ENCODE peak calls at places on chromosome 7, in four cellular contexts. T is K562, V is IMR-90, J is A549. X is an unnamed sample.

GRCh38 chr7:117871778-117872538 is 1.3 kb downstream of the CTTNBP2 start:
- DNase-seq in J (no peak), T (no peak), V (no peak), X (peak)

GRCh38 chr7:100003711-100004661 is 11.4 kb upstream of the ZKSCAN1 start:
- DNase-seq in V (no peak), J (peak), T (no peak), X (no peak)

GRCh38 chr7:132815696-132816334 is 239.5 kb upstream of the PLXNA4 start:
- DNase-seq in V (peak), T (peak), J (no peak), X (no peak)

GRCh38 chr7:142927949-142928348 is 5.6 kb downstream of the TRPV5 start:
- DNase-seq in J (no peak), V (no peak), T (no peak), X (no peak)

GRCh38 chr7:28328161-28328560 is 84.2 kb upstream of the CREB5 start:
- DNase-seq in J (no peak), T (no peak), V (no peak), X (no peak)

GRCh38 chr7:126302639-126303038 is 950.1 kb downstream of the GRM8 start:
- DNase-seq in J (peak), T (no peak), V (no peak), X (peak)

GRCh38 chr7:47833211-47833610 is 115.1 kb downstream of the PKD1L1 start:
- DNase-seq in J (no peak), T (no peak), V (no peak), X (no peak)

GRCh38 chr7:102232686-102233286 is 53.9 kb upstream of the SH2B2 start:
- DNase-seq in V (no peak), T (no peak), J (no peak), X (no peak)

DNA sequence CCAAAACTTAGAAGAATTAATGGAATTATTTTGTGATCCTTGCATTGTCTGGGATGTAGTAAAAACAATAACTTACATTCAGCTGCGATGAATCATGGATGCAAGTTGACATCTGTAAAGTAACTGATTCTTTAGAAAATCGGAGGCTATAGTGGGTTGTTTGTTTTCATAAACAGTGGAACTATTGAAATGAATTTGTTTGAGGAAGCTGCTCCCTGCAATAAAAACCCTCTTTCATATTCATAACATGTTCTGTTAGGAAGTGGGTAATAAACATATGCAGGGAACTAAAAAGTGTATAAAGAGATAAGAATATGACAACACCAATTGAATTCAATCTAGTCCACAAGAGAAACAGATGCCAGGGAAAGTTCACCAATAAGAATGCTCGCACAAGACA is 53.6 kb downstream of the AGMO start:
- DNase-seq in T (no peak), V (peak), J (no peak), X (no peak)
- TF ChIP-seq BHLHE40 in T (no peak), V (no peak), J (no peak), X (no peak)

GRCh38 chr7:123570390-123571182 is 13.0 kb upstream of the NDUFA5 start:
- DNase-seq in T (no peak), J (no peak), V (no peak), X (no peak)
- TF ChIP-seq BHLHE40 in T (no peak), J (no peak), V (no peak), X (no peak)

GRCh38 chr7:115217373-115217772 is 295.5 kb downstream of the MDFIC start:
- DNase-seq in V (no peak), T (no peak), J (no peak), X (no peak)
- TF ChIP-seq BHLHE40 in V (no peak), T (no peak), J (no peak), X (no peak)

GRCh38 chr7:151337346-151337745 is 4.3 kb upstream of the NUB1 start:
- DNase-seq in V (no peak), T (no peak), J (no peak), X (no peak)

GRCh38 chr7:151330656-151331055 is 11.0 kb upstream of the NUB1 start:
- DNase-seq in T (no peak), V (no peak), J (no peak), X (no peak)

GRCh38 chr7:151336027-151336720 is 5.4 kb upstream of the NUB1 start:
- DNase-seq in T (no peak), V (no peak), J (no peak), X (no peak)

GRCh38 chr7:151338809-151339208 is 2.8 kb upstream of the NUB1 start:
- DNase-seq in T (no peak), V (no peak), J (no peak), X (no peak)

GRCh38 chr7:151334628-151335027 is 7.0 kb upstream of the NUB1 start:
- DNase-seq in J (no peak), V (no peak), T (no peak), X (no peak)
- TF ChIP-seq BHLHE40 in J (no peak), V (no peak), T (no peak), X (no peak)

DNA sequence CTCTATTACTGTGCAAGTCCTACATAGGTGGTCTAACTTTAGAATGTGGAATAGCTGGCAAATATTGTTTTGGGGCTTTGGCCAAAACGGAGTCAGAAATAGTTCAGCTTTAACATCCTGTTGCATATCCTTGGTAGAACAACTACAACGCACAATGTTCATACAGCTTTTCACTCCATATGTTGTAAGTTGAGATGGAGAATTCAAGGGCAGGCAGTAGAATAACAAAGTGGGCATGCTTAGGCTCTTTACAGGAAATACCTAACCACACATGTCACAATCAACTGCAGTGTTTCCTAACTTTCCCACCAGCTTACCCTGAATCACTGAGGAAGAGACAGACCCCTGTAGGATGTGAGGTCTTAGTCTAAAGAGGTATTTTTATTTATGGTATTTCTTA is 122.3 kb downstream of the PPP1R3A start:
- DNase-seq in J (no peak), T (no peak), V (peak), X (no peak)
- TF ChIP-seq BHLHE40 in J (no peak), T (no peak), V (no peak), X (no peak)

GRCh38 chr7:19984231-19984632 is 210.8 kb upstream of the TMEM196 start:
- DNase-seq in T (no peak), V (no peak), J (no peak), X (no peak)
- TF ChIP-seq BHLHE40 in T (no peak), V (no peak), J (no peak), X (no peak)

DNA sequence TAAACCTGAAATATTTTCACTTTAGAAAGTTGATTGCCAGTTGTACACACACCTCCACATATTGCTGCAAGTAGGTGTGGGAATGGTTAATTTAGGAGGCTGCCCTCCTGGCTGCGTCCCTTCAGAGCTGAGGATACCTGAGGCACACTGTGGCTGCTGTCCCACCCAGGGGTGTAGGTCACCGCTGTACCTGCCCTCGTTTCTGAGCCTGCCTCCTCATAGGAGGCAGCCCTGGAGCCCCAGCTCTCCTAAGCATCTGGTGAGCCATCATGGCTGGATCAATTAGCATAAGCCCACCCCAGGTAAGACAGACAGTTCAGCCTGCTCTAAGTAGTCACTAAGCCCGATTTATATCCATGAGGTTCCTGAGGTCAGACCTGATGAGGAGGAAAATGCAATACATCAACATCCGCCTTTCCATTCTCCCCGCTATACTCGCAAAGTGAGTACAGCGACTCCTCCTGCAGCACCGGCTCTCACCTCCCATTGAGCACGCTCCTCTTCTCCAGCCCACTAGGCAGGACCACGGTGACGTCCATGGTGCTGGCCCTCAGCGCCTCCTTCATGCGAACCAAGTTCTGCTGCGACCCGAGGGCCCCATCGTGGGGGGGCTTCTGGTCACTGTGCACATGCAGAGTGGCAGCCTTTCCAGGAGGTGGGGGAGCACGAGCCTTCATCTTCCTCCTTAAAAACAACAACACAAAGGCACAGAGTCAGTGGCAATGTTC is 97.2 kb downstream of the COBL start:
- DNase-seq in V (no peak), J (no peak), T (no peak), X (no peak)
- TF ChIP-seq BHLHE40 in V (no peak), J (no peak), T (no peak), X (no peak)

GRCh38 chr7:130112662-130113425 is 42.5 kb downstream of the KLHDC10 start:
- DNase-seq in J (no peak), V (no peak), T (no peak), X (no peak)

GRCh38 chr7:130112078-130112477 is 41.7 kb downstream of the KLHDC10 start:
- DNase-seq in J (no peak), V (no peak), T (no peak), X (no peak)

GRCh38 chr7:130114776-130115175 is 44.4 kb downstream of the KLHDC10 start:
- DNase-seq in T (no peak), J (no peak), V (no peak), X (no peak)

GRCh38 chr7:130113887-130114286 is 43.6 kb downstream of the KLHDC10 start:
- DNase-seq in J (no peak), T (no peak), V (no peak), X (no peak)

GRCh38 chr7:130114374-130114773 is 44.0 kb downstream of the KLHDC10 start:
- DNase-seq in T (no peak), V (no peak), J (no peak), X (no peak)
- TF ChIP-seq BHLHE40 in T (no peak), V (no peak), J (no peak), X (no peak)

GRCh38 chr7:23356726-23357125 is 57.6 kb downstream of the MALSU1 start:
- DNase-seq in T (no peak), J (no peak), V (no peak), X (no peak)
- TF ChIP-seq BHLHE40 in T (no peak), J (no peak), V (no peak), X (no peak)